ENCODE peak calls at places on chromosomes 12 and 14, in six cellular contexts. D, G, Y, B, F and O are unnamed samples.

GRCh38 chr12:32939801-32940200 is 43.2 kb upstream of the PKP2 start:
- DNase-seq in G (no peak), Y (no peak), F (no peak), B (no peak), D (no peak), O (no peak)

GRCh38 chr12:18250313-18250916 is 10.9 kb upstream of the PIK3C2G start:
- DNase-seq in Y (no peak), B (no peak), G (peak), F (peak), D (peak), O (no peak)

GRCh38 chr12:127311695-127312364 is 955.1 kb upstream of the TMEM132C start:
- DNase-seq in G (no peak), F (no peak), D (no peak), B (no peak), Y (no peak), O (no peak)

GRCh38 chr14:104900639-104901512 is 23.8 kb upstream of the PLD4 start:
- DNase-seq in Y (no peak), G (no peak), B (no peak), F (no peak), D (no peak), O (no peak)

GRCh38 chr14:33127531-33127930 is 188.9 kb downstream of the NPAS3 start:
- DNase-seq in B (no peak), D (no peak), G (no peak), F (no peak), Y (no peak), O (no peak)

GRCh38 chr12:112932485-112933151 is 5.7 kb upstream of the OAS3 start:
- DNase-seq in F (no peak), G (no peak), B (no peak), Y (no peak), D (no peak), O (no peak)

GRCh38 chr14:80202888-80203562 is 8.3 kb downstream of the DIO2 start:
- DNase-seq in F (peak), G (peak), B (no peak), D (no peak), Y (no peak), O (no peak)

GRCh38 chr12:19014243-19014642 is 115.3 kb upstream of the PLEKHA5 start:
- DNase-seq in Y (no peak), B (no peak), D (no peak), G (no peak), F (no peak), O (no peak)

GRCh38 chr12:64400041-64400440 is 4.2 kb upstream of the XPOT start:
- DNase-seq in G (no peak), F (no peak), Y (no peak), B (no peak), D (peak), O (no peak)

GRCh38 chr14:105605501-105606304 is 79.3 kb downstream of the TMEM121 start:
- DNase-seq in G (no peak), F (no peak), B (no peak), D (no peak), Y (no peak), O (no peak)

GRCh38 chr14:87810711-87811110 is 182.3 kb downstream of the GALC start:
- DNase-seq in B (no peak), G (no peak), D (no peak), F (no peak), Y (no peak), O (no peak)

GRCh38 chr14:100593751-100594624 is 6.8 kb upstream of the BEGAIN start:
- DNase-seq in D (no peak), B (no peak), G (no peak), F (no peak), Y (no peak), O (no peak)

GRCh38 chr14:41605550-41606248 is 977 bp upstream of the LRFN5 start:
- DNase-seq in G (no peak), F (no peak), D (no peak), B (no peak), Y (peak), O (no peak)

GRCh38 chr12:52913424-52913821 is 8.5 kb upstream of the KRT8 start:
- DNase-seq in D (no peak), G (no peak), F (no peak), Y (no peak), B (no peak), O (no peak)

GRCh38 chr12:8038659-8039114 is 6.2 kb downstream of the FOXJ2 start:
- DNase-seq in D (peak), B (peak), F (peak), G (no peak), Y (no peak), O (peak)